ENCODE peak calls at places on chromosomes 11 and 22, in six cellular contexts. Z, U, V, Y, H and X are unnamed samples.

GRCh38 chr11:47784785-47785381 is 17.7 kb upstream of the FNBP4 start:
- DNase-seq in Z (no peak), U (no peak), V (no peak), Y (no peak), H (no peak), X (no peak)

GRCh38 chr22:40855960-40856512 is 403 bp downstream of the ST13 start:
- DNase-seq in Z (peak; percentile 22), U (no peak), V (no peak), Y (peak; percentile 50), H (peak; percentile 23), X (no peak)

GRCh38 chr11:135027461-135027860 is 615.4 kb upstream of the B3GAT1 start:
- DNase-seq in Z (no peak), U (peak; percentile 11), V (no peak), Y (peak; percentile 70), H (peak; percentile 31), X (peak; percentile 64)

GRCh38 chr11:29328961-29329441 is 687.8 kb downstream of the KCNA4 start:
- DNase-seq in Z (no peak), U (no peak), V (no peak), Y (peak; percentile 27), H (peak; percentile 99), X (peak; percentile 17)

GRCh38 chr11:76444065-76444383 is 794 bp upstream of the EMSY start:
- DNase-seq in Z (no peak), U (no peak), V (no peak), Y (no peak), H (no peak), X (no peak)

GRCh38 chr11:102534261-102534872 is 3.8 kb upstream of the MMP7 start:
- DNase-seq in Z (no peak), U (no peak), V (no peak), Y (no peak), H (no peak), X (no peak)

GRCh38 chr11:70489276-70489675 is 90.9 kb downstream of the CTTN start:
- DNase-seq in Z (no peak), U (no peak), V (no peak), Y (no peak), H (no peak), X (no peak)

GRCh38 chr11:28675183-28675582 is 567.0 kb downstream of the METTL15 start:
- DNase-seq in Z (no peak), U (no peak), V (no peak), Y (no peak), H (no peak), X (no peak)

GRCh38 chr11:121141051-121141450 is 40.0 kb downstream of the TECTA start:
- DNase-seq in Z (no peak), U (no peak), V (no peak), Y (no peak), H (peak; percentile 61), X (no peak)

GRCh38 chr11:133047036-133047800 is 485.1 kb downstream of the OPCML start:
- DNase-seq in Z (no peak), U (no peak), V (no peak), Y (no peak), H (no peak), X (no peak)

GRCh38 chr11:65560555-65561418 is 2.6 kb upstream of the LTBP3 start:
- DNase-seq in Z (peak; percentile 73), U (peak; percentile 54), V (no peak), Y (no peak), H (peak; percentile 51), X (peak; percentile 74)

GRCh38 chr11:122748968-122749687 is 89.2 kb upstream of the CRTAM start:
- DNase-seq in Z (peak; percentile 49), U (peak; percentile 49), V (peak; percentile 62), Y (peak; percentile 97), H (peak; percentile 73), X (peak; percentile 44)

GRCh38 chr11:118998388-118998717 is 415 bp downstream of the CENATAC start:
- DNase-seq in Z (no peak), U (peak; percentile 26), V (no peak), Y (peak; percentile 22), H (peak; percentile 25), X (peak; percentile 48)

GRCh38 chr11:118997627-118998387 is at the start of gene CENATAC:
- DNase-seq in Z (peak; percentile 89), U (peak; percentile 97), V (peak; percentile 96), Y (peak; percentile 95), H (peak; percentile 79), X (peak; percentile 96)

GRCh38 chr11:118998822-118999221 is 884 bp downstream of the CENATAC start:
- DNase-seq in Z (no peak), U (no peak), V (peak; percentile 41), Y (no peak), H (peak; percentile 78), X (no peak)

GRCh38 chr11:119000906-119001305 is 3.0 kb downstream of the CENATAC start:
- DNase-seq in Z (no peak), U (no peak), V (no peak), Y (no peak), H (peak; percentile 47), X (no peak)

GRCh38 chr11:118996926-118997626 is 862 bp upstream of the CENATAC start:
- DNase-seq in Z (no peak), U (no peak), V (no peak), Y (peak; percentile 76), H (no peak), X (no peak)
- TF ChIP-seq CTCF in Z (no peak), U (no peak), V (no peak), Y (peak; percentile 43), H (peak; percentile 2), X (no peak)

GRCh38 chr11:68436985-68437926 is 23.3 kb upstream of the PPP6R3 start:
- DNase-seq in Z (no peak), U (no peak), V (no peak), Y (peak; percentile 86), H (peak; percentile 66), X (no peak)
- TF ChIP-seq CTCF in Z (no peak), U (no peak), V (no peak), Y (no peak), H (no peak), X (no peak)

DNA sequence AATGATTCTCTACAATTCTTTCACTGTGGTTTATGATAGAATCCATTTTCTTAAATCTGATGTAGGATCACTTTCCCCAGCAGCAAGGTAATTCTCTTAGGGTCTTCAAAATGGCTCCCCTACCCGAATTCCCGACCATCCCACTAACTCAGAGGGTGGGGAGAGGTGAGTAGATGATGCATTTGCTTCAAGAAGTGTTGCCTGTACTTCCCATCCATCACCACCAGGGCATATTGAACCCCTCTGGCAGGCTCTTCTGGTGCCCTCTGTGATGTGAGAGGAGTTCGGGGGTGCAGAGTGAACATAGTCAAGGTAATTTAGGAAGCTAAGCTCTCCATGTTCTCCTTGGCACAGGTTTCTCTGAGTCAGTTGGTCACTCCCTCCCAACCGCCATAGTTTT is 52.3 kb downstream of the ZNRF3 start:
- DNase-seq in Z (no peak), U (no peak), V (no peak), Y (no peak), H (no peak), X (no peak)
- TF ChIP-seq CTCF in Z (peak; percentile 10), U (no peak), V (no peak), Y (peak; percentile 35), H (peak; percentile 21), X (no peak)

GRCh38 chr11:85595285-85595884 is 31.8 kb downstream of the DLG2 start:
- DNase-seq in Z (no peak), U (no peak), V (no peak), Y (peak; percentile 68), H (peak; percentile 50), X (no peak)
- TF ChIP-seq CTCF in Z (peak; percentile 42), U (peak; percentile 62), V (peak; percentile 34), Y (no peak), H (peak; percentile 21), X (peak; percentile 45)

DNA sequence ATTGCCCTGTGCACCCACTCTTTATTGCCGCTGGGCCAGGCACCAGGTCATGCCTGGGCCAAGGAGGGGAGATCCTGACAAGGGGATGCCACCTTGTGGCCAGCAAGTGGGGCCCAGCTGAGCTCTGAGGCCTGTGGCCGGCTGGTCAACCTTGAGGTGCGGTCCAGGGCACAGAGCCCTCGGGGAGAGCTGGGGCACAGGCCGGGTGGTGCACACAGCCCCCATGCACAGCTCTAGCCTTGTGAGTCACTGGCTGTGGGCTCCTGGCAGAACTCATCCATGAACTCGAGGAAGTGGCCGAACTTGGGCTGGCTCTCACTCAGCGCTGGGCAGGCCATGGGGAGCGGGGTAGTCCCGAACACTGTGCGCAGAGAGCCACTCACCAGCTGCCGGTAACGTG is 94.3 kb downstream of the RNF169 start:
- DNase-seq in Z (no peak), U (no peak), V (no peak), Y (no peak), H (no peak), X (no peak)
- TF ChIP-seq CTCF in Z (no peak), U (no peak), V (no peak), Y (no peak), H (no peak), X (no peak)

GRCh38 chr11:61567286-61568061 is 13.4 kb downstream of the SYT7 start:
- DNase-seq in Z (peak; percentile 84), U (peak; percentile 75), V (peak; percentile 77), Y (peak; percentile 88), H (peak; percentile 68), X (peak; percentile 93)
- TF ChIP-seq CTCF in Z (no peak), U (no peak), V (peak; percentile 23), Y (peak; percentile 36), H (peak; percentile 78), X (peak; percentile 82)